ENCODE peak calls at places on chromosomes 7 and 10, in ten cellular contexts. B is mammary epithelial cell; L is NCI-H1092; R is CD8-positive, alpha-beta T cell; K is heart left ventricle; Y is Caki2; X is stimulated activated CD4-positive, alpha-beta T cell treated with anti-CD3 and anti-CD28 coated beads, Interleukin-2, amount 100 ng/mL, for 24 hours; I is GM04503; G is CD8-positive, alpha-beta memory T cell; W is non-pigmented ciliary epithelial cell. N is an unnamed sample.

GRCh38 chr10:92640110-92640509 is 47.2 kb downstream of the KIF11 start:
- DNase-seq in I (peak; percentile 24), R (no peak), K (no peak), B (peak; percentile 8), Y (peak; percentile 18), W (peak; percentile 22), L (no peak), X (no peak), G (no peak), N (no peak)

GRCh38 chr10:4144802-4145201 is 359.8 kb upstream of the KLF6 start:
- DNase-seq in Y (peak; percentile 10), R (no peak), G (no peak), K (no peak), L (no peak), B (peak; percentile 46), I (no peak), W (no peak), X (no peak), N (no peak)

GRCh38 chr10:4725917-4726606 is 99.9 kb upstream of the AKR1E2 start:
- DNase-seq in B (peak; percentile 89), L (no peak), R (no peak), G (no peak), K (no peak), Y (peak; percentile 86), W (peak; percentile 67), I (peak; percentile 62), X (no peak), N (no peak)

GRCh38 chr7:37930226-37930948 is 9.9 kb downstream of the EPDR1 start:
- DNase-seq in W (peak; percentile 31), B (no peak), K (no peak), L (no peak), Y (peak; percentile 46), X (no peak), G (no peak), I (peak; percentile 59), R (no peak), N (no peak)

GRCh38 chr10:24453404-24453830 is 244.5 kb downstream of the KIAA1217 start:
- DNase-seq in X (no peak), R (no peak), G (no peak), Y (no peak), K (no peak), L (no peak), W (no peak), B (no peak), I (peak; percentile 75), N (no peak)

GRCh38 chr10:30510184-30510931 is 76.4 kb downstream of the MAP3K8 start:
- DNase-seq in W (peak; percentile 24), K (no peak), B (peak; percentile 80), G (no peak), L (no peak), Y (peak; percentile 58), R (no peak), I (peak; percentile 31), X (peak; percentile 33), N (no peak)

GRCh38 chr7:154916381-154917213 is 86.3 kb downstream of the PAXIP1 start:
- DNase-seq in X (no peak), W (no peak), Y (no peak), K (no peak), R (peak; percentile 41), L (no peak), I (no peak), B (no peak), G (no peak), N (no peak)

GRCh38 chr10:70324951-70325781 is 41.4 kb upstream of the NPFFR1 start:
- DNase-seq in W (no peak), Y (no peak), R (no peak), G (no peak), K (no peak), X (no peak), I (no peak), B (no peak), L (no peak), N (no peak)

GRCh38 chr10:125159932-125160855 is at the start of gene CTBP2:
- DNase-seq in K (peak; percentile 75), L (no peak), R (no peak), B (no peak), X (no peak), W (no peak), G (no peak), Y (peak; percentile 53), I (no peak), N (no peak)

GRCh38 chr10:118272090-118272775 is 69.9 kb downstream of the FAM204A start:
- DNase-seq in B (no peak), K (no peak), R (no peak), W (no peak), X (no peak), G (no peak), Y (no peak), I (peak; percentile 47), L (no peak), N (no peak)

GRCh38 chr7:148142660-148143248 is 447.8 kb upstream of the C7orf33 start:
- DNase-seq in B (peak; percentile 9), X (no peak), R (no peak), K (no peak), I (no peak), G (no peak), Y (peak; percentile 38), L (peak; percentile 70), W (peak; percentile 4), N (no peak)

GRCh38 chr10:73906524-73907447 is 4.1 kb upstream of the PLAU start:
- DNase-seq in R (no peak), W (peak; percentile 93), G (no peak), X (no peak), L (no peak), K (peak; percentile 73), I (peak; percentile 92), Y (peak; percentile 88), B (peak; percentile 90), N (no peak)

GRCh38 chr10:10477859-10478258 is 539.8 kb upstream of the CELF2 start:
- DNase-seq in I (no peak), G (no peak), X (no peak), Y (no peak), R (no peak), K (no peak), B (no peak), L (no peak), W (no peak), N (no peak)

GRCh38 chr10:132575320-132576201 is 38.0 kb downstream of the INPP5A start:
- DNase-seq in G (no peak), W (peak; percentile 38), X (peak; percentile 46), B (no peak), L (no peak), I (no peak), Y (peak; percentile 84), R (no peak), K (no peak), N (no peak)

GRCh38 chr10:130615463-130615862 is 479.3 kb downstream of the GLRX3 start:
- DNase-seq in X (no peak), Y (no peak), B (no peak), R (no peak), W (no peak), L (no peak), I (no peak), K (no peak), G (no peak), N (no peak)

GRCh38 chr10:105188737-105189463 is 547.8 kb downstream of the SORCS3 start:
- DNase-seq in B (peak; percentile 83), G (no peak), I (peak; percentile 38), Y (peak; percentile 81), W (peak; percentile 22), K (no peak), R (no peak), X (no peak), L (no peak), N (no peak)

GRCh38 chr7:151308256-151308655 is 33.4 kb upstream of the NUB1 start:
- DNase-seq in L (no peak), K (peak; percentile 7), G (no peak), X (no peak), R (no peak), Y (no peak), I (no peak), B (no peak), W (no peak), N (no peak)

GRCh38 chr10:1253476-1254353 is 197.5 kb downstream of the WDR37 start:
- DNase-seq in Y (no peak), L (no peak), R (no peak), W (no peak), K (no peak), B (no peak), X (peak; percentile 16), G (no peak), I (no peak), N (no peak)

GRCh38 chr10:113058175-113058961 is 108.3 kb downstream of the TCF7L2 start:
- DNase-seq in R (no peak), I (peak; percentile 44), Y (no peak), L (peak; percentile 53), B (peak; percentile 44), W (no peak), G (no peak), X (no peak), K (no peak), N (no peak)